ENCODE peak calls at places on chromosomes 12 and 14, in eight cellular contexts. Q is NCI-H1105; H is NCI-H69; B is RCC 7860; C is psoas muscle; U is CD8-positive, alpha-beta memory T cell; N is A673; W is stromal cell of bone marrow. X is an unnamed sample.

GRCh38 chr12:9606736-9607372 is 862 bp downstream of the KLRB1 start:
- DNase-seq in Q (no peak), H (no peak), B (no peak), C (no peak), U (no peak), N (no peak), W (no peak), X (no peak)

GRCh38 chr14:92846162-92846897 is 52.2 kb downstream of the GOLGA5 start:
- DNase-seq in Q (no peak), H (no peak), B (peak), C (no peak), U (no peak), N (no peak), W (peak), X (no peak)

GRCh38 chr14:106318700-106319099 is 792.3 kb downstream of the TMEM121 start:
- DNase-seq in Q (no peak), H (peak), B (no peak), C (no peak), U (peak), N (peak), W (no peak), X (no peak)

GRCh38 chr14:57747036-57747435 is 118.9 kb downstream of the SLC35F4 start:
- DNase-seq in Q (no peak), H (no peak), B (peak), C (no peak), U (no peak), N (no peak), W (no peak), X (no peak)

GRCh38 chr14:105508601-105509000 is 17.6 kb downstream of the TEDC1 start:
- DNase-seq in Q (no peak), H (no peak), B (no peak), C (no peak), U (no peak), N (no peak), W (no peak), X (no peak)

GRCh38 chr12:52023182-52023975 is 16.6 kb downstream of the TAMALIN start:
- DNase-seq in Q (peak), H (peak), B (peak), C (peak), U (peak), N (peak), W (no peak), X (peak)

GRCh38 chr12:2092890-2093289 is 40.1 kb downstream of the CACNA1C start:
- DNase-seq in Q (no peak), H (no peak), B (no peak), C (no peak), U (no peak), N (no peak), W (no peak), X (no peak)

GRCh38 chr14:61566537-61567225 is 128.6 kb upstream of the HIF1A start:
- DNase-seq in Q (no peak), H (peak), B (peak), C (no peak), U (no peak), N (no peak), W (no peak), X (no peak)

GRCh38 chr12:18383203-18383602 is 121.9 kb downstream of the PIK3C2G start:
- DNase-seq in Q (no peak), H (no peak), B (peak), C (no peak), U (no peak), N (peak), W (peak), X (peak)